ENCODE peak calls at places on chromosomes 7 and 10, in ten cellular contexts. One of them, this sample, is unnamed.

GRCh38 chr7:99422625-99423024 is 13.9 kb downstream of the BUD31 start:
- DNase-seq in cerebellar nuclear complex: no peak
- DNase-seq in stimulated activated CD4-positive, alpha-beta T cell treated with anti-CD3 and anti-CD28 coated beads, Interleukin-15, amount 100 ng/mL, for 24 hours: no peak
- DNase-seq in stimulated activated CD8-positive, alpha-beta memory T cell treated with anti-CD3 and anti-CD28 coated beads, Interleukin-7, amount 100 ng/mL, for 4 hours: no peak
- DNase-seq in NCI-H1105: peak
- DNase-seq in GM23248: no peak
- DNase-seq in mesothelial cell of epicardium: no peak
- DNase-seq in gastrocnemius medialis: no peak
- DNase-seq in activated gamma-delta T cell treated with Interleukin-2 at 50 U/mL for 16 hours: no peak
- DNase-seq in cerebellum: no peak
- DNase-seq in this sample: no peak

GRCh38 chr10:76779163-76779820 is 858.3 kb downstream of the KCNMA1 start:
- DNase-seq in cerebellar nuclear complex: no peak
- DNase-seq in stimulated activated CD4-positive, alpha-beta T cell treated with anti-CD3 and anti-CD28 coated beads, Interleukin-15, amount 100 ng/mL, for 24 hours: no peak
- DNase-seq in stimulated activated CD8-positive, alpha-beta memory T cell treated with anti-CD3 and anti-CD28 coated beads, Interleukin-7, amount 100 ng/mL, for 4 hours: no peak
- DNase-seq in NCI-H1105: no peak
- DNase-seq in GM23248: peak
- DNase-seq in mesothelial cell of epicardium: no peak
- DNase-seq in gastrocnemius medialis: no peak
- DNase-seq in activated gamma-delta T cell treated with Interleukin-2 at 50 U/mL for 16 hours: no peak
- DNase-seq in cerebellum: no peak
- DNase-seq in this sample: no peak

GRCh38 chr10:132114953-132115520 is 49.3 kb downstream of the JAKMIP3 start:
- DNase-seq in cerebellar nuclear complex: no peak
- DNase-seq in stimulated activated CD4-positive, alpha-beta T cell treated with anti-CD3 and anti-CD28 coated beads, Interleukin-15, amount 100 ng/mL, for 24 hours: no peak
- DNase-seq in stimulated activated CD8-positive, alpha-beta memory T cell treated with anti-CD3 and anti-CD28 coated beads, Interleukin-7, amount 100 ng/mL, for 4 hours: no peak
- DNase-seq in NCI-H1105: no peak
- DNase-seq in GM23248: no peak
- DNase-seq in mesothelial cell of epicardium: no peak
- DNase-seq in gastrocnemius medialis: no peak
- DNase-seq in activated gamma-delta T cell treated with Interleukin-2 at 50 U/mL for 16 hours: no peak
- DNase-seq in cerebellum: no peak
- DNase-seq in this sample: no peak

GRCh38 chr7:69208848-69209247 is 389.4 kb upstream of the AUTS2 start:
- DNase-seq in cerebellar nuclear complex: no peak
- DNase-seq in stimulated activated CD4-positive, alpha-beta T cell treated with anti-CD3 and anti-CD28 coated beads, Interleukin-15, amount 100 ng/mL, for 24 hours: no peak
- DNase-seq in stimulated activated CD8-positive, alpha-beta memory T cell treated with anti-CD3 and anti-CD28 coated beads, Interleukin-7, amount 100 ng/mL, for 4 hours: no peak
- DNase-seq in NCI-H1105: no peak
- DNase-seq in GM23248: no peak
- DNase-seq in mesothelial cell of epicardium: no peak
- DNase-seq in gastrocnemius medialis: no peak
- DNase-seq in activated gamma-delta T cell treated with Interleukin-2 at 50 U/mL for 16 hours: no peak
- DNase-seq in cerebellum: no peak
- DNase-seq in this sample: no peak

GRCh38 chr10:29723704-29724103 is 88.9 kb upstream of the SVIL start:
- DNase-seq in cerebellar nuclear complex: no peak
- DNase-seq in stimulated activated CD4-positive, alpha-beta T cell treated with anti-CD3 and anti-CD28 coated beads, Interleukin-15, amount 100 ng/mL, for 24 hours: no peak
- DNase-seq in stimulated activated CD8-positive, alpha-beta memory T cell treated with anti-CD3 and anti-CD28 coated beads, Interleukin-7, amount 100 ng/mL, for 4 hours: no peak
- DNase-seq in NCI-H1105: no peak
- DNase-seq in GM23248: no peak
- DNase-seq in mesothelial cell of epicardium: no peak
- DNase-seq in gastrocnemius medialis: no peak
- DNase-seq in activated gamma-delta T cell treated with Interleukin-2 at 50 U/mL for 16 hours: no peak
- DNase-seq in cerebellum: no peak
- DNase-seq in this sample: no peak

GRCh38 chr10:113947138-113948011 is 92.9 kb downstream of the NHLRC2 start:
- DNase-seq in cerebellar nuclear complex: no peak
- DNase-seq in stimulated activated CD4-positive, alpha-beta T cell treated with anti-CD3 and anti-CD28 coated beads, Interleukin-15, amount 100 ng/mL, for 24 hours: no peak
- DNase-seq in stimulated activated CD8-positive, alpha-beta memory T cell treated with anti-CD3 and anti-CD28 coated beads, Interleukin-7, amount 100 ng/mL, for 4 hours: no peak
- DNase-seq in NCI-H1105: no peak
- DNase-seq in GM23248: no peak
- DNase-seq in mesothelial cell of epicardium: no peak
- DNase-seq in gastrocnemius medialis: no peak
- DNase-seq in activated gamma-delta T cell treated with Interleukin-2 at 50 U/mL for 16 hours: no peak
- DNase-seq in cerebellum: no peak
- DNase-seq in this sample: no peak

GRCh38 chr7:139727151-139727705 is 50.6 kb downstream of the HIPK2 start:
- DNase-seq in cerebellar nuclear complex: no peak
- DNase-seq in stimulated activated CD4-positive, alpha-beta T cell treated with anti-CD3 and anti-CD28 coated beads, Interleukin-15, amount 100 ng/mL, for 24 hours: no peak
- DNase-seq in stimulated activated CD8-positive, alpha-beta memory T cell treated with anti-CD3 and anti-CD28 coated beads, Interleukin-7, amount 100 ng/mL, for 4 hours: no peak
- DNase-seq in NCI-H1105: no peak
- DNase-seq in GM23248: peak
- DNase-seq in mesothelial cell of epicardium: no peak
- DNase-seq in gastrocnemius medialis: no peak
- DNase-seq in activated gamma-delta T cell treated with Interleukin-2 at 50 U/mL for 16 hours: no peak
- DNase-seq in cerebellum: no peak
- DNase-seq in this sample: no peak

GRCh38 chr7:48255046-48255445 is 83.8 kb downstream of the ABCA13 start:
- DNase-seq in cerebellar nuclear complex: no peak
- DNase-seq in stimulated activated CD4-positive, alpha-beta T cell treated with anti-CD3 and anti-CD28 coated beads, Interleukin-15, amount 100 ng/mL, for 24 hours: peak
- DNase-seq in stimulated activated CD8-positive, alpha-beta memory T cell treated with anti-CD3 and anti-CD28 coated beads, Interleukin-7, amount 100 ng/mL, for 4 hours: no peak
- DNase-seq in NCI-H1105: no peak
- DNase-seq in GM23248: peak
- DNase-seq in mesothelial cell of epicardium: no peak
- DNase-seq in gastrocnemius medialis: no peak
- DNase-seq in activated gamma-delta T cell treated with Interleukin-2 at 50 U/mL for 16 hours: no peak
- DNase-seq in cerebellum: no peak
- DNase-seq in this sample: no peak

GRCh38 chr7:137657476-137658193 is 189.1 kb downstream of the DGKI start:
- DNase-seq in cerebellar nuclear complex: no peak
- DNase-seq in stimulated activated CD4-positive, alpha-beta T cell treated with anti-CD3 and anti-CD28 coated beads, Interleukin-15, amount 100 ng/mL, for 24 hours: no peak
- DNase-seq in stimulated activated CD8-positive, alpha-beta memory T cell treated with anti-CD3 and anti-CD28 coated beads, Interleukin-7, amount 100 ng/mL, for 4 hours: no peak
- DNase-seq in NCI-H1105: no peak
- DNase-seq in GM23248: no peak
- DNase-seq in mesothelial cell of epicardium: no peak
- DNase-seq in gastrocnemius medialis: no peak
- DNase-seq in activated gamma-delta T cell treated with Interleukin-2 at 50 U/mL for 16 hours: no peak
- DNase-seq in cerebellum: peak
- DNase-seq in this sample: no peak

GRCh38 chr7:27173412-27174076 is 576 bp downstream of the HOXA10 start:
- DNase-seq in cerebellar nuclear complex: no peak
- DNase-seq in stimulated activated CD4-positive, alpha-beta T cell treated with anti-CD3 and anti-CD28 coated beads, Interleukin-15, amount 100 ng/mL, for 24 hours: peak
- DNase-seq in stimulated activated CD8-positive, alpha-beta memory T cell treated with anti-CD3 and anti-CD28 coated beads, Interleukin-7, amount 100 ng/mL, for 4 hours: peak
- DNase-seq in NCI-H1105: no peak
- DNase-seq in GM23248: peak
- DNase-seq in mesothelial cell of epicardium: peak
- DNase-seq in gastrocnemius medialis: peak
- DNase-seq in activated gamma-delta T cell treated with Interleukin-2 at 50 U/mL for 16 hours: no peak
- DNase-seq in cerebellum: no peak
- DNase-seq in this sample: no peak

GRCh38 chr10:36023939-36024338 is 381.8 kb upstream of the FZD8 start:
- DNase-seq in cerebellar nuclear complex: no peak
- DNase-seq in stimulated activated CD4-positive, alpha-beta T cell treated with anti-CD3 and anti-CD28 coated beads, Interleukin-15, amount 100 ng/mL, for 24 hours: no peak
- DNase-seq in stimulated activated CD8-positive, alpha-beta memory T cell treated with anti-CD3 and anti-CD28 coated beads, Interleukin-7, amount 100 ng/mL, for 4 hours: no peak
- DNase-seq in NCI-H1105: no peak
- DNase-seq in GM23248: peak
- DNase-seq in mesothelial cell of epicardium: no peak
- DNase-seq in gastrocnemius medialis: no peak
- DNase-seq in activated gamma-delta T cell treated with Interleukin-2 at 50 U/mL for 16 hours: no peak
- DNase-seq in cerebellum: no peak
- DNase-seq in this sample: no peak

GRCh38 chr10:129756912-129757861 is 206.9 kb downstream of the EBF3 start:
- DNase-seq in cerebellar nuclear complex: no peak
- DNase-seq in stimulated activated CD4-positive, alpha-beta T cell treated with anti-CD3 and anti-CD28 coated beads, Interleukin-15, amount 100 ng/mL, for 24 hours: no peak
- DNase-seq in stimulated activated CD8-positive, alpha-beta memory T cell treated with anti-CD3 and anti-CD28 coated beads, Interleukin-7, amount 100 ng/mL, for 4 hours: no peak
- DNase-seq in NCI-H1105: peak
- DNase-seq in GM23248: peak
- DNase-seq in mesothelial cell of epicardium: no peak
- DNase-seq in gastrocnemius medialis: no peak
- DNase-seq in activated gamma-delta T cell treated with Interleukin-2 at 50 U/mL for 16 hours: no peak
- DNase-seq in cerebellum: no peak
- DNase-seq in this sample: no peak

GRCh38 chr10:19788075-19788686 is 28.1 kb upstream of the PLXDC2 start:
- DNase-seq in cerebellar nuclear complex: no peak
- DNase-seq in stimulated activated CD4-positive, alpha-beta T cell treated with anti-CD3 and anti-CD28 coated beads, Interleukin-15, amount 100 ng/mL, for 24 hours: peak
- DNase-seq in stimulated activated CD8-positive, alpha-beta memory T cell treated with anti-CD3 and anti-CD28 coated beads, Interleukin-7, amount 100 ng/mL, for 4 hours: no peak
- DNase-seq in NCI-H1105: no peak
- DNase-seq in GM23248: peak
- DNase-seq in mesothelial cell of epicardium: no peak
- DNase-seq in gastrocnemius medialis: no peak
- DNase-seq in activated gamma-delta T cell treated with Interleukin-2 at 50 U/mL for 16 hours: no peak
- DNase-seq in cerebellum: peak
- DNase-seq in this sample: no peak

GRCh38 chr10:132349766-132350165 is 17.8 kb downstream of the LRRC27 start:
- DNase-seq in cerebellar nuclear complex: no peak
- DNase-seq in stimulated activated CD4-positive, alpha-beta T cell treated with anti-CD3 and anti-CD28 coated beads, Interleukin-15, amount 100 ng/mL, for 24 hours: no peak
- DNase-seq in stimulated activated CD8-positive, alpha-beta memory T cell treated with anti-CD3 and anti-CD28 coated beads, Interleukin-7, amount 100 ng/mL, for 4 hours: no peak
- DNase-seq in NCI-H1105: no peak
- DNase-seq in GM23248: no peak
- DNase-seq in mesothelial cell of epicardium: no peak
- DNase-seq in gastrocnemius medialis: no peak
- DNase-seq in activated gamma-delta T cell treated with Interleukin-2 at 50 U/mL for 16 hours: no peak
- DNase-seq in cerebellum: no peak
- DNase-seq in this sample: no peak

GRCh38 chr7:129615018-129615417 is 3.5 kb downstream of the NRF1 start:
- DNase-seq in cerebellar nuclear complex: no peak
- DNase-seq in stimulated activated CD4-positive, alpha-beta T cell treated with anti-CD3 and anti-CD28 coated beads, Interleukin-15, amount 100 ng/mL, for 24 hours: peak
- DNase-seq in stimulated activated CD8-positive, alpha-beta memory T cell treated with anti-CD3 and anti-CD28 coated beads, Interleukin-7, amount 100 ng/mL, for 4 hours: no peak
- DNase-seq in NCI-H1105: no peak
- DNase-seq in GM23248: peak
- DNase-seq in mesothelial cell of epicardium: no peak
- DNase-seq in gastrocnemius medialis: no peak
- DNase-seq in activated gamma-delta T cell treated with Interleukin-2 at 50 U/mL for 16 hours: no peak
- DNase-seq in cerebellum: no peak
- DNase-seq in this sample: no peak

GRCh38 chr10:67722113-67722512 is 26.1 kb upstream of the CTNNA3 start:
- DNase-seq in cerebellar nuclear complex: no peak
- DNase-seq in stimulated activated CD4-positive, alpha-beta T cell treated with anti-CD3 and anti-CD28 coated beads, Interleukin-15, amount 100 ng/mL, for 24 hours: no peak
- DNase-seq in stimulated activated CD8-positive, alpha-beta memory T cell treated with anti-CD3 and anti-CD28 coated beads, Interleukin-7, amount 100 ng/mL, for 4 hours: no peak
- DNase-seq in NCI-H1105: no peak
- DNase-seq in GM23248: no peak
- DNase-seq in mesothelial cell of epicardium: no peak
- DNase-seq in gastrocnemius medialis: no peak
- DNase-seq in activated gamma-delta T cell treated with Interleukin-2 at 50 U/mL for 16 hours: no peak
- DNase-seq in cerebellum: no peak
- DNase-seq in this sample: no peak

GRCh38 chr7:118862733-118863132 is 638.2 kb downstream of the ANKRD7 start:
- DNase-seq in cerebellar nuclear complex: no peak
- DNase-seq in stimulated activated CD4-positive, alpha-beta T cell treated with anti-CD3 and anti-CD28 coated beads, Interleukin-15, amount 100 ng/mL, for 24 hours: no peak
- DNase-seq in stimulated activated CD8-positive, alpha-beta memory T cell treated with anti-CD3 and anti-CD28 coated beads, Interleukin-7, amount 100 ng/mL, for 4 hours: no peak
- DNase-seq in NCI-H1105: no peak
- DNase-seq in GM23248: no peak
- DNase-seq in mesothelial cell of epicardium: no peak
- DNase-seq in gastrocnemius medialis: no peak
- DNase-seq in activated gamma-delta T cell treated with Interleukin-2 at 50 U/mL for 16 hours: no peak
- DNase-seq in cerebellum: no peak
- DNase-seq in this sample: no peak

GRCh38 chr10:123645615-123646014 is 20.5 kb upstream of the GPR26 start:
- DNase-seq in cerebellar nuclear complex: no peak
- DNase-seq in stimulated activated CD4-positive, alpha-beta T cell treated with anti-CD3 and anti-CD28 coated beads, Interleukin-15, amount 100 ng/mL, for 24 hours: no peak
- DNase-seq in stimulated activated CD8-positive, alpha-beta memory T cell treated with anti-CD3 and anti-CD28 coated beads, Interleukin-7, amount 100 ng/mL, for 4 hours: no peak
- DNase-seq in NCI-H1105: no peak
- DNase-seq in GM23248: no peak
- DNase-seq in mesothelial cell of epicardium: no peak
- DNase-seq in gastrocnemius medialis: no peak
- DNase-seq in activated gamma-delta T cell treated with Interleukin-2 at 50 U/mL for 16 hours: no peak
- DNase-seq in cerebellum: no peak
- DNase-seq in this sample: no peak

GRCh38 chr7:108351715-108352114 is 104.5 kb downstream of the NRCAM start:
- DNase-seq in cerebellar nuclear complex: no peak
- DNase-seq in stimulated activated CD4-positive, alpha-beta T cell treated with anti-CD3 and anti-CD28 coated beads, Interleukin-15, amount 100 ng/mL, for 24 hours: no peak
- DNase-seq in stimulated activated CD8-positive, alpha-beta memory T cell treated with anti-CD3 and anti-CD28 coated beads, Interleukin-7, amount 100 ng/mL, for 4 hours: no peak
- DNase-seq in NCI-H1105: peak
- DNase-seq in GM23248: no peak
- DNase-seq in mesothelial cell of epicardium: no peak
- DNase-seq in gastrocnemius medialis: no peak
- DNase-seq in activated gamma-delta T cell treated with Interleukin-2 at 50 U/mL for 16 hours: no peak
- DNase-seq in cerebellum: no peak
- DNase-seq in this sample: no peak

GRCh38 chr7:106462365-106462859 is 177.6 kb upstream of the NAMPT start:
- DNase-seq in cerebellar nuclear complex: no peak
- DNase-seq in stimulated activated CD4-positive, alpha-beta T cell treated with anti-CD3 and anti-CD28 coated beads, Interleukin-15, amount 100 ng/mL, for 24 hours: no peak
- DNase-seq in stimulated activated CD8-positive, alpha-beta memory T cell treated with anti-CD3 and anti-CD28 coated beads, Interleukin-7, amount 100 ng/mL, for 4 hours: no peak
- DNase-seq in NCI-H1105: peak
- DNase-seq in GM23248: peak
- DNase-seq in mesothelial cell of epicardium: no peak
- DNase-seq in gastrocnemius medialis: no peak
- DNase-seq in activated gamma-delta T cell treated with Interleukin-2 at 50 U/mL for 16 hours: no peak
- DNase-seq in cerebellum: peak
- DNase-seq in this sample: no peak

GRCh38 chr10:46227571-46228075 is 59.2 kb upstream of the ANTXRL start:
- DNase-seq in cerebellar nuclear complex: no peak
- DNase-seq in stimulated activated CD4-positive, alpha-beta T cell treated with anti-CD3 and anti-CD28 coated beads, Interleukin-15, amount 100 ng/mL, for 24 hours: no peak
- DNase-seq in stimulated activated CD8-positive, alpha-beta memory T cell treated with anti-CD3 and anti-CD28 coated beads, Interleukin-7, amount 100 ng/mL, for 4 hours: no peak
- DNase-seq in NCI-H1105: no peak
- DNase-seq in GM23248: no peak
- DNase-seq in mesothelial cell of epicardium: no peak
- DNase-seq in gastrocnemius medialis: no peak
- DNase-seq in activated gamma-delta T cell treated with Interleukin-2 at 50 U/mL for 16 hours: no peak
- DNase-seq in cerebellum: no peak
- DNase-seq in this sample: no peak

GRCh38 chr7:39566056-39566921 is at the start of gene YAE1:
- DNase-seq in cerebellar nuclear complex: peak
- DNase-seq in stimulated activated CD4-positive, alpha-beta T cell treated with anti-CD3 and anti-CD28 coated beads, Interleukin-15, amount 100 ng/mL, for 24 hours: peak
- DNase-seq in stimulated activated CD8-positive, alpha-beta memory T cell treated with anti-CD3 and anti-CD28 coated beads, Interleukin-7, amount 100 ng/mL, for 4 hours: peak
- DNase-seq in NCI-H1105: peak
- DNase-seq in GM23248: peak
- DNase-seq in mesothelial cell of epicardium: peak
- DNase-seq in gastrocnemius medialis: peak
- DNase-seq in activated gamma-delta T cell treated with Interleukin-2 at 50 U/mL for 16 hours: peak
- DNase-seq in cerebellum: peak
- DNase-seq in this sample: peak

GRCh38 chr7:77475181-77475580 is 59.0 kb upstream of the GSAP start:
- DNase-seq in cerebellar nuclear complex: no peak
- DNase-seq in stimulated activated CD4-positive, alpha-beta T cell treated with anti-CD3 and anti-CD28 coated beads, Interleukin-15, amount 100 ng/mL, for 24 hours: no peak
- DNase-seq in stimulated activated CD8-positive, alpha-beta memory T cell treated with anti-CD3 and anti-CD28 coated beads, Interleukin-7, amount 100 ng/mL, for 4 hours: no peak
- DNase-seq in NCI-H1105: no peak
- DNase-seq in GM23248: no peak
- DNase-seq in mesothelial cell of epicardium: no peak
- DNase-seq in gastrocnemius medialis: no peak
- DNase-seq in activated gamma-delta T cell treated with Interleukin-2 at 50 U/mL for 16 hours: no peak
- DNase-seq in cerebellum: no peak
- DNase-seq in this sample: no peak